ENCODE peak calls at places on chromosome 3, in seven cellular contexts. I, E, M, J, G, P and B are unnamed samples. For H3K36me3, the result is how much of the 10 kb centered on the place peaks cover.

GRCh38 chr3:114121996-114122709 is 56.7 kb downstream of the DRD3 start:
- DNase-seq in I (no peak), E (no peak), M (no peak), J (peak), G (no peak), P (peak), B (peak)

GRCh38 chr3:178618197-178618596 is 82.0 kb downstream of the KCNMB2 start:
- DNase-seq in I (no peak), E (no peak), M (no peak), J (no peak), G (no peak), P (peak), B (no peak)

GRCh38 chr3:32467333-32468070 is 35.1 kb downstream of the CMTM6 start:
- DNase-seq in I (no peak), E (peak), M (peak), J (peak), G (peak), P (peak), B (peak)

GRCh38 chr3:172515130-172515918 is 7.9 kb downstream of the TNFSF10 start:
- DNase-seq in I (no peak), E (no peak), M (no peak), J (no peak), G (no peak), P (no peak), B (no peak)

GRCh38 chr3:74328505-74328904 is 286.0 kb downstream of the CNTN3 start:
- DNase-seq in I (no peak), E (no peak), M (no peak), J (no peak), G (no peak), P (no peak), B (no peak)

GRCh38 chr3:113353678-113354077 is 87.6 kb downstream of the CFAP44 start:
- DNase-seq in I (no peak), E (no peak), M (no peak), J (no peak), G (no peak), P (no peak), B (no peak)

GRCh38 chr3:21859124-21859781 is 108.2 kb upstream of the ZNF385D start:
- DNase-seq in I (no peak), E (no peak), M (no peak), J (no peak), G (no peak), P (no peak), B (no peak)

GRCh38 chr3:99877180-99877579 is 59.5 kb downstream of the CMSS1 start:
- DNase-seq in I (no peak), E (no peak), M (no peak), J (no peak), G (no peak), P (no peak), B (no peak)

GRCh38 chr3:107208100-107208499 is 169.1 kb upstream of the CCDC54 start:
- DNase-seq in I (no peak), E (no peak), M (peak), J (peak), G (no peak), P (peak), B (peak)

GRCh38 chr3:66464512-66464894 is 36.3 kb downstream of the LRIG1 start:
- DNase-seq in I (no peak), E (no peak), M (no peak), J (no peak), G (no peak), P (no peak), B (no peak)

GRCh38 chr3:128011140-128011539 is 41.1 kb upstream of the SEC61A1 start:
- DNase-seq in I (no peak), E (no peak), M (peak), J (no peak), G (no peak), P (peak), B (peak)

GRCh38 chr3:65593780-65594752 is 444.7 kb downstream of the MAGI1 start:
- DNase-seq in I (no peak), E (no peak), M (peak), J (no peak), G (no peak), P (no peak), B (peak)

GRCh38 chr3:74636981-74637380 is 22.5 kb upstream of the CNTN3 start:
- DNase-seq in I (no peak), E (no peak), M (no peak), J (no peak), G (no peak), P (no peak), B (no peak)

DNA sequence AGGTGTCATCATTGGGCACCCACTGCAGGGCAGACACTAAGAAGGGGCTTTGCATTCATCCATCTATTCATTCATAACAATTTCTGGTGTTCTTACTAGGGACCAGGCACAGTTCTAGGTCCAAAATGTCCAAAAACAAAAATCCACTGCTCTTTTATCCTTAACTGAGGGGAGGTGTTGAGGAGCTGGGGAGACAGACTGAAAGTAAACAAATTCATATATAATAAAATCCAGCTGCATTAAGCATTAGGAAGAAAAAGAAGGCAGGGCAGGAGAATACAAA is 1.1 kb downstream of the EIF4E3 start:
- DNase-seq in I (no peak), E (no peak), M (no peak), J (no peak), G (no peak), P (no peak), B (no peak)
- H3K4me3 ChIP-seq in I (peak), E (peak), M (no peak), J (peak), G (peak), P (peak), B (peak)

GRCh38 chr3:81242871-81243270 is 518.6 kb downstream of the GBE1 start:
- DNase-seq in I (no peak), E (no peak), M (no peak), J (no peak), G (no peak), P (no peak), B (peak)
- TF ChIP-seq CTCF in I (no peak), E (no peak), M (peak), J (no peak), G (no peak), P (peak), B (peak)

DNA sequence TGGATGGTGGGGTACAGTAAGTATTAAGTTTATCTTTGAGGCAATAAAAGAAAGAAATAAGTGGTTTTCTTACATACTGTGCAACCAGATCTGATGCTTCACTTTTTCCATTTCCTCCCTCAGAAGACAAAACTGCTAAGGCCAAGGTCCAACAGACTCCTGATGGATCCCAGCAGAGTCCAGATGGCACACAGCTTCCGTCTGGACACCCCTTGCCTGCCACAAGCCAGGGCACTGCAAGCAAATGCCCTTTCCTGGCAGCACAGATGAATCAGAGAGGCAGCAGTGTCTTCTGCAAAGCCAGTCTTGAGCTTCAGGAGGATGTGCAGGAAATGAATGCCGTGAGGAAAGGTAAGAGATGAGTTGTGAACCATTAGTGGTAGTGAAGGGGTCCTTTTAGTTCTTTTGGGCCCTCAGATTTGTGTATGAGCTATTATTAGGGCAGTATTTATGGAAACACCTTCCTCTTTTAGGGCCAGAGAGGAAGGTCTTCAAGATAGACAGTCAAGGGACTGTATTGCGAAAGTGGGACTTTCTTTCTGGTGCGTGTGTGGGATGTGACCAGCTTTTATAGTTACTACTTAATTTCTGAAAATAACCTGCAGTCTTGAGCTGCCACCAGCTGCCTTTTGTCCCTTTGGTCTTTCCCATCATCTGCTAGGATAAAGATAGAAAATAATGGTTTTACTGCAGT is 4.6 kb downstream of the ALAS1 start:
- DNase-seq in I (no peak), E (no peak), M (no peak), J (no peak), G (no peak), P (no peak), B (no peak)
- H3K36me3 ChIP-seq in I (half or more), E (under half), M (half or more), J (under half), G (under half), P (under half), B (under half)

GRCh38 chr3:4986611-4987373 is 7.6 kb downstream of the BHLHE40 start:
- DNase-seq in I (peak), E (peak), M (peak), J (peak), G (peak), P (peak), B (peak)
- H3K4me3 ChIP-seq in I (peak), E (peak), M (peak), J (peak), G (peak), P (peak), B (no peak)

GRCh38 chr3:143826296-143826695 is 22.0 kb downstream of the SLC9A9 start:
- DNase-seq in I (no peak), E (no peak), M (no peak), J (no peak), G (no peak), P (no peak), B (no peak)

GRCh38 chr3:143827425-143827824 is 20.8 kb downstream of the SLC9A9 start:
- DNase-seq in I (no peak), E (no peak), M (no peak), J (no peak), G (no peak), P (no peak), B (no peak)

GRCh38 chr3:143822374-143822773 is 25.9 kb downstream of the SLC9A9 start:
- DNase-seq in I (no peak), E (no peak), M (no peak), J (no peak), G (no peak), P (no peak), B (no peak)

GRCh38 chr3:143825513-143825912 is 22.8 kb downstream of the SLC9A9 start:
- DNase-seq in I (no peak), E (no peak), M (no peak), J (no peak), G (peak), P (no peak), B (no peak)

GRCh38 chr3:143824675-143825074 is 23.6 kb downstream of the SLC9A9 start:
- DNase-seq in I (no peak), E (no peak), M (no peak), J (no peak), G (no peak), P (no peak), B (no peak)
- TF ChIP-seq CTCF in I (no peak), E (no peak), M (no peak), J (no peak), G (no peak), P (no peak), B (no peak)

GRCh38 chr3:121667333-121667732 is 6.6 kb upstream of the HCLS1 start:
- DNase-seq in I (no peak), E (no peak), M (no peak), J (no peak), G (no peak), P (no peak), B (no peak)
- H3K36me3 ChIP-seq in I (half or more), E (half or more), M (under half), J (under half), G (under half), P (under half), B (under half)